ENCODE peak calls at places on chromosomes 1 and 21, in ten cellular contexts. One of them, this sample, is unnamed.

GRCh38 chr1:117365350-117366280 is 1.6 kb upstream of the MAN1A2 start:
- DNase-seq in A549: no peak
- DNase-seq in osteoblast: peak
- DNase-seq in epithelial cell of esophagus: no peak
- DNase-seq in NB4: peak
- DNase-seq in Peyer's patch: no peak
- DNase-seq in IMR-90: peak
- DNase-seq in AG09309: no peak
- DNase-seq in H9: no peak
- DNase-seq in left ventricle myocardium inferior: no peak
- DNase-seq in this sample: no peak

GRCh38 chr1:12148958-12149790 is 17.6 kb upstream of the TNFRSF1B start:
- DNase-seq in A549: no peak
- DNase-seq in osteoblast: peak
- DNase-seq in epithelial cell of esophagus: no peak
- DNase-seq in NB4: no peak
- DNase-seq in Peyer's patch: no peak
- DNase-seq in IMR-90: peak
- DNase-seq in AG09309: no peak
- DNase-seq in H9: no peak
- DNase-seq in left ventricle myocardium inferior: no peak
- DNase-seq in this sample: no peak

GRCh38 chr1:175268720-175269119 is 76.1 kb upstream of the KIAA0040 start:
- DNase-seq in A549: no peak
- DNase-seq in osteoblast: no peak
- DNase-seq in epithelial cell of esophagus: peak
- DNase-seq in NB4: no peak
- DNase-seq in Peyer's patch: no peak
- DNase-seq in IMR-90: no peak
- DNase-seq in AG09309: no peak
- DNase-seq in H9: no peak
- DNase-seq in left ventricle myocardium inferior: no peak
- DNase-seq in this sample: peak

GRCh38 chr1:18946550-18947381 is 9.7 kb downstream of the IFFO2 start:
- DNase-seq in A549: no peak
- DNase-seq in osteoblast: peak
- DNase-seq in epithelial cell of esophagus: no peak
- DNase-seq in NB4: no peak
- DNase-seq in Peyer's patch: no peak
- DNase-seq in IMR-90: no peak
- DNase-seq in AG09309: no peak
- DNase-seq in H9: no peak
- DNase-seq in left ventricle myocardium inferior: no peak
- DNase-seq in this sample: no peak

GRCh38 chr1:185352067-185352466 is 35.0 kb upstream of the IVNS1ABP start:
- DNase-seq in A549: no peak
- DNase-seq in osteoblast: peak
- DNase-seq in epithelial cell of esophagus: peak
- DNase-seq in NB4: no peak
- DNase-seq in Peyer's patch: no peak
- DNase-seq in IMR-90: peak
- DNase-seq in AG09309: no peak
- DNase-seq in H9: no peak
- DNase-seq in left ventricle myocardium inferior: no peak
- DNase-seq in this sample: no peak

GRCh38 chr1:221562542-221563475 is 179.1 kb downstream of the DUSP10 start:
- DNase-seq in A549: no peak
- DNase-seq in osteoblast: peak
- DNase-seq in epithelial cell of esophagus: no peak
- DNase-seq in NB4: no peak
- DNase-seq in Peyer's patch: no peak
- DNase-seq in IMR-90: no peak
- DNase-seq in AG09309: no peak
- DNase-seq in H9: no peak
- DNase-seq in left ventricle myocardium inferior: no peak
- DNase-seq in this sample: no peak

GRCh38 chr1:2981388-2981787 is 39.9 kb upstream of the ACTRT2 start:
- DNase-seq in A549: no peak
- DNase-seq in osteoblast: peak
- DNase-seq in epithelial cell of esophagus: no peak
- DNase-seq in NB4: no peak
- DNase-seq in Peyer's patch: no peak
- DNase-seq in IMR-90: no peak
- DNase-seq in AG09309: no peak
- DNase-seq in H9: no peak
- DNase-seq in left ventricle myocardium inferior: no peak
- DNase-seq in this sample: no peak

GRCh38 chr21:44730028-44730395 is 18.6 kb upstream of the TSPEAR start:
- DNase-seq in A549: no peak
- DNase-seq in osteoblast: peak
- DNase-seq in epithelial cell of esophagus: no peak
- DNase-seq in NB4: no peak
- DNase-seq in Peyer's patch: no peak
- DNase-seq in IMR-90: no peak
- DNase-seq in AG09309: no peak
- DNase-seq in H9: no peak
- DNase-seq in left ventricle myocardium inferior: no peak
- DNase-seq in this sample: no peak

GRCh38 chr1:24018611-24019580 is 38.8 kb upstream of the SRSF10 start:
- DNase-seq in A549: peak
- DNase-seq in osteoblast: peak
- DNase-seq in epithelial cell of esophagus: peak
- DNase-seq in NB4: no peak
- DNase-seq in Peyer's patch: peak
- DNase-seq in IMR-90: peak
- DNase-seq in AG09309: peak
- DNase-seq in H9: peak
- DNase-seq in left ventricle myocardium inferior: peak
- DNase-seq in this sample: peak

GRCh38 chr21:46117586-46118304 is 19.8 kb downstream of the COL6A2 start:
- DNase-seq in A549: no peak
- DNase-seq in osteoblast: peak
- DNase-seq in epithelial cell of esophagus: no peak
- DNase-seq in NB4: no peak
- DNase-seq in Peyer's patch: peak
- DNase-seq in IMR-90: no peak
- DNase-seq in AG09309: no peak
- DNase-seq in H9: peak
- DNase-seq in left ventricle myocardium inferior: peak
- DNase-seq in this sample: no peak

GRCh38 chr21:41111681-41112080 is 56.3 kb upstream of the BACE2 start:
- DNase-seq in A549: no peak
- DNase-seq in osteoblast: no peak
- DNase-seq in epithelial cell of esophagus: no peak
- DNase-seq in NB4: no peak
- DNase-seq in Peyer's patch: no peak
- DNase-seq in IMR-90: no peak
- DNase-seq in AG09309: no peak
- DNase-seq in H9: no peak
- DNase-seq in left ventricle myocardium inferior: no peak
- DNase-seq in this sample: no peak

GRCh38 chr1:72109916-72110315 is 172.4 kb downstream of the NEGR1 start:
- DNase-seq in A549: no peak
- DNase-seq in osteoblast: no peak
- DNase-seq in epithelial cell of esophagus: no peak
- DNase-seq in NB4: peak
- DNase-seq in Peyer's patch: no peak
- DNase-seq in IMR-90: no peak
- DNase-seq in AG09309: no peak
- DNase-seq in H9: no peak
- DNase-seq in left ventricle myocardium inferior: no peak
- DNase-seq in this sample: no peak

GRCh38 chr1:191052888-191053287 is 575.2 kb upstream of the BRINP3 start:
- DNase-seq in A549: no peak
- DNase-seq in osteoblast: no peak
- DNase-seq in epithelial cell of esophagus: no peak
- DNase-seq in NB4: no peak
- DNase-seq in Peyer's patch: no peak
- DNase-seq in IMR-90: no peak
- DNase-seq in AG09309: no peak
- DNase-seq in H9: no peak
- DNase-seq in left ventricle myocardium inferior: no peak
- DNase-seq in this sample: no peak

GRCh38 chr1:164587617-164588367 is 28.8 kb downstream of the PBX1 start:
- DNase-seq in A549: no peak
- DNase-seq in osteoblast: no peak
- DNase-seq in epithelial cell of esophagus: no peak
- DNase-seq in NB4: no peak
- DNase-seq in Peyer's patch: no peak
- DNase-seq in IMR-90: no peak
- DNase-seq in AG09309: no peak
- DNase-seq in H9: no peak
- DNase-seq in left ventricle myocardium inferior: no peak
- DNase-seq in this sample: no peak

GRCh38 chr21:43911015-43911934 is 46.3 kb downstream of the AGPAT3 start:
- DNase-seq in A549: no peak
- DNase-seq in osteoblast: peak
- DNase-seq in epithelial cell of esophagus: no peak
- DNase-seq in NB4: peak
- DNase-seq in Peyer's patch: peak
- DNase-seq in IMR-90: no peak
- DNase-seq in AG09309: no peak
- DNase-seq in H9: no peak
- DNase-seq in left ventricle myocardium inferior: no peak
- DNase-seq in this sample: no peak

GRCh38 chr1:158246650-158247049 is 7.6 kb upstream of the CD1A start:
- DNase-seq in A549: no peak
- DNase-seq in osteoblast: no peak
- DNase-seq in epithelial cell of esophagus: peak
- DNase-seq in NB4: peak
- DNase-seq in Peyer's patch: no peak
- DNase-seq in IMR-90: no peak
- DNase-seq in AG09309: no peak
- DNase-seq in H9: no peak
- DNase-seq in left ventricle myocardium inferior: no peak
- DNase-seq in this sample: no peak
- TF ChIP-seq CTCF in A549: no peak
- TF ChIP-seq CTCF in osteoblast: no peak
- TF ChIP-seq CTCF in epithelial cell of esophagus: peak
- TF ChIP-seq CTCF in NB4: no peak
- TF ChIP-seq CTCF in Peyer's patch: no peak
- TF ChIP-seq CTCF in IMR-90: no peak
- TF ChIP-seq CTCF in AG09309: no peak
- TF ChIP-seq CTCF in H9: peak
- TF ChIP-seq CTCF in left ventricle myocardium inferior: no peak
- TF ChIP-seq CTCF in this sample: no peak

DNA sequence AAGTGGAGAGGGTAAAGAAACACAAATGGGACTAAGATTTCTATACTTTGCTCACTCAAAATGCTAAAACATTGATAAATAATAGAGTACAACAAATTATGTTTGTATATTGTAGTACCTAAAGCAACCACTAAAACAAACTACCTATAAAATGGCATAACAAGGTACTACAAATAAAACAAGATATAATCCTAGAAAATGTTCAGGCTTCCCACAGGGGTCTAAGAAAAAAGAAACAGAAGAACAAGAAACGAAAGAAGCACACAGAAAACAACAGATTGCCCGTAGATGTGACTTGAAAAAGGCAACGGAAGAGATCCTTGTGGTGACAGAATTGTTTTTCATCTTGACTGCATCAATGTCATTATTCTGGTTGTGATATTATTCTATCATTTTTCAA is 63.3 kb upstream of the ADGRL4 start:
- DNase-seq in A549: no peak
- DNase-seq in osteoblast: no peak
- DNase-seq in epithelial cell of esophagus: no peak
- DNase-seq in NB4: no peak
- DNase-seq in Peyer's patch: no peak
- DNase-seq in IMR-90: no peak
- DNase-seq in AG09309: no peak
- DNase-seq in H9: no peak
- DNase-seq in left ventricle myocardium inferior: no peak
- DNase-seq in this sample: no peak
- TF ChIP-seq CTCF in A549: no peak
- TF ChIP-seq CTCF in osteoblast: peak
- TF ChIP-seq CTCF in epithelial cell of esophagus: no peak
- TF ChIP-seq CTCF in NB4: no peak
- TF ChIP-seq CTCF in Peyer's patch: no peak
- TF ChIP-seq CTCF in IMR-90: no peak
- TF ChIP-seq CTCF in AG09309: no peak
- TF ChIP-seq CTCF in H9: no peak
- TF ChIP-seq CTCF in left ventricle myocardium inferior: peak
- TF ChIP-seq CTCF in this sample: no peak

DNA sequence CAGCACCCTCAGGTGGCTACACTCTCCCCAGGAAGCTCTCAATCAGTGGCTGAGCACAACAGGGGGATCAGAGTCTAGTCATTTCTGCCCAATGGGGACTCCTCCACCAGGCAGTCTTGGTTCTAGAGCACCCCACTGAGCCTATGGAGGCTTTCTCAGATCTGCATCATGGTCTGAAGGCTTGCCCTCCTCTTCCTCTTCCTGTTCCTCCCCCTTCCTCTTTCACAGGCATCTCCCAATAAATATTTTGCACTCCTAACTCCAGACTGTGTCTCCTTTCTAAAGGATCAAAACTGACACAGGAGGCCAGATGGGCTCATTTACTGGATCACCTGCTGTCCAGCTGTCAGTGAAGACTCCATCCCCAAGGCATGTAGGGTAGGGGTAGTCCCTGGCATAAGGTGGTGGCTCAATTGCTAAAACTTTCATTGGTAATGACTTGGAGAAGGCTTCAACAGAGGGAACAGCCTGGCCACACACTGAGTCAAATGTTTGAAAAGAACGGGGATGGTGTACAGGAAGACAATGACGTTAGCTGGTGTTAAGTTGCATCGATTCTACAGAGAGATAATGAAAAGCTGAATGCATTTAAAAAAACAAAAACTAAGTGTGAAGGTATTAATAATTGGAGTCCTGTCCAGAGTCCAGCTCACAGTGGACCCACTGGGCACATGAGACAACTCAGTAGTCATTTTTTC is 84.3 kb upstream of the SLC2A1 start:
- DNase-seq in A549: no peak
- DNase-seq in osteoblast: no peak
- DNase-seq in epithelial cell of esophagus: no peak
- DNase-seq in NB4: no peak
- DNase-seq in Peyer's patch: no peak
- DNase-seq in IMR-90: no peak
- DNase-seq in AG09309: no peak
- DNase-seq in H9: no peak
- DNase-seq in left ventricle myocardium inferior: no peak
- DNase-seq in this sample: no peak
- TF ChIP-seq CTCF in A549: no peak
- TF ChIP-seq CTCF in osteoblast: no peak
- TF ChIP-seq CTCF in epithelial cell of esophagus: no peak
- TF ChIP-seq CTCF in NB4: no peak
- TF ChIP-seq CTCF in Peyer's patch: no peak
- TF ChIP-seq CTCF in IMR-90: no peak
- TF ChIP-seq CTCF in AG09309: no peak
- TF ChIP-seq CTCF in H9: no peak
- TF ChIP-seq CTCF in left ventricle myocardium inferior: no peak
- TF ChIP-seq CTCF in this sample: no peak

DNA sequence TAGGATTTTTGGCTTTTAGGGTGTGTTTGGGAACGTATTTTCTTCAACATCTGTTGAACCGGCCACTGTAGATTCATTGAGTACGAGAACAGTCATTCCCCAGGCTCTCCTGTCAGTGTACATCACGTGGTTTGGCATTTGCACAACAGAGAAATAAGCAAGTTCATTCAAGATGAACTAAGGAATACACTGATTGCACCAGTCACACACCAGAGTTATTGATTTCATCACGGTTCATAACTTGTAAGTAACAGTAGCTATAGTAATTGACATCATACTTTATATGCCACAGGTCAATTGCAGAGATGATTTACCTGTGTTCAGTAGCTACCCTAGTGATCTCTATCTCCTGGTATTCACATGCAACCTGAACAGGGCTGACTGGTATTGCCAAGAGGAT is 90.7 kb upstream of the ETS2 start:
- DNase-seq in A549: no peak
- DNase-seq in osteoblast: no peak
- DNase-seq in epithelial cell of esophagus: peak
- DNase-seq in NB4: no peak
- DNase-seq in Peyer's patch: no peak
- DNase-seq in IMR-90: no peak
- DNase-seq in AG09309: no peak
- DNase-seq in H9: no peak
- DNase-seq in left ventricle myocardium inferior: no peak
- DNase-seq in this sample: no peak
- TF ChIP-seq CTCF in A549: no peak
- TF ChIP-seq CTCF in osteoblast: no peak
- TF ChIP-seq CTCF in epithelial cell of esophagus: no peak
- TF ChIP-seq CTCF in NB4: no peak
- TF ChIP-seq CTCF in Peyer's patch: no peak
- TF ChIP-seq CTCF in IMR-90: no peak
- TF ChIP-seq CTCF in AG09309: no peak
- TF ChIP-seq CTCF in H9: no peak
- TF ChIP-seq CTCF in left ventricle myocardium inferior: no peak
- TF ChIP-seq CTCF in this sample: no peak

This sample was measured in Calu3.